ENCODE peak calls at places on chromosomes 2 and 18, in eight cellular contexts. O is effector CD4-positive, alpha-beta T cell; K is stimulated activated CD8-positive, alpha-beta memory T cell treated with anti-CD3 and anti-CD28 coated beads, Interleukin-15, amount 100 ng/mL, for 24 hours; W is A172; J is upper lobe of right lung; C is cardiac muscle cell; X is Peyer's patch; Q is GM10248. M is an unnamed sample.

GRCh38 chr18:78819926-78820834 is 159.4 kb upstream of the SALL3 start:
- DNase-seq in O (no peak), K (no peak), W (no peak), J (no peak), C (no peak), X (no peak), Q (no peak), M (no peak)

GRCh38 chr2:221463235-221463896 is 108.7 kb downstream of the EPHA4 start:
- DNase-seq in O (no peak), K (no peak), W (no peak), J (no peak), C (no peak), X (no peak), Q (no peak), M (no peak)

GRCh38 chr2:55922488-55922887 is 1.1 kb downstream of the EFEMP1 start:
- DNase-seq in O (no peak), K (no peak), W (no peak), J (no peak), C (peak), X (no peak), Q (no peak), M (no peak)

GRCh38 chr2:193267496-193268002 is 1072.8 kb upstream of the TMEFF2 start:
- DNase-seq in O (no peak), K (no peak), W (no peak), J (no peak), C (no peak), X (no peak), Q (no peak), M (no peak)

GRCh38 chr2:32947484-32948143 is 861 bp downstream of the LTBP1 start:
- DNase-seq in O (no peak), K (no peak), W (peak), J (peak), C (peak), X (peak), Q (peak), M (no peak)

GRCh38 chr2:60527762-60528161 is 25.7 kb downstream of the BCL11A start:
- DNase-seq in O (no peak), K (no peak), W (no peak), J (no peak), C (no peak), X (no peak), Q (no peak), M (no peak)

GRCh38 chr18:33052886-33053285 is 280.1 kb upstream of the KLHL14 start:
- DNase-seq in O (no peak), K (no peak), W (no peak), J (no peak), C (no peak), X (no peak), Q (no peak), M (no peak)

GRCh38 chr18:4060427-4061281 is 394.5 kb downstream of the DLGAP1 start:
- DNase-seq in O (no peak), K (no peak), W (no peak), J (no peak), C (no peak), X (no peak), Q (no peak), M (no peak)